ENCODE peak calls at places on chromosomes 5 and 9, in nine cellular contexts. One of them, this sample, is unnamed.

GRCh38 chr9:101388507-101388993 is 3.7 kb upstream of the BAAT start:
- DNase-seq in tibial nerve: no peak
- DNase-seq in omental fat pad: no peak
- DNase-seq in cardiac muscle cell: no peak
- DNase-seq in A549: no peak
- DNase-seq in PC-3: peak
- DNase-seq in lung: no peak
- DNase-seq in gastrocnemius medialis: no peak
- DNase-seq in mesothelial cell of epicardium: no peak
- DNase-seq in this sample: no peak

GRCh38 chr9:78001946-78002731 is 29.5 kb downstream of the GNAQ start:
- DNase-seq in tibial nerve: no peak
- DNase-seq in omental fat pad: no peak
- DNase-seq in cardiac muscle cell: no peak
- DNase-seq in A549: no peak
- DNase-seq in PC-3: no peak
- DNase-seq in lung: no peak
- DNase-seq in gastrocnemius medialis: no peak
- DNase-seq in mesothelial cell of epicardium: no peak
- DNase-seq in this sample: no peak

GRCh38 chr5:95759005-95759404 is 27.9 kb downstream of the RHOBTB3 start:
- DNase-seq in tibial nerve: no peak
- DNase-seq in omental fat pad: no peak
- DNase-seq in cardiac muscle cell: no peak
- DNase-seq in A549: no peak
- DNase-seq in PC-3: no peak
- DNase-seq in lung: no peak
- DNase-seq in gastrocnemius medialis: no peak
- DNase-seq in mesothelial cell of epicardium: no peak
- DNase-seq in this sample: no peak

GRCh38 chr5:97629281-97629680 is 446.2 kb upstream of the RIOK2 start:
- DNase-seq in tibial nerve: peak
- DNase-seq in omental fat pad: no peak
- DNase-seq in cardiac muscle cell: no peak
- DNase-seq in A549: no peak
- DNase-seq in PC-3: no peak
- DNase-seq in lung: peak
- DNase-seq in gastrocnemius medialis: no peak
- DNase-seq in mesothelial cell of epicardium: no peak
- DNase-seq in this sample: no peak

GRCh38 chr5:132971483-132972435 is 8.3 kb upstream of the AFF4 start:
- DNase-seq in tibial nerve: no peak
- DNase-seq in omental fat pad: no peak
- DNase-seq in cardiac muscle cell: no peak
- DNase-seq in A549: no peak
- DNase-seq in PC-3: no peak
- DNase-seq in lung: no peak
- DNase-seq in gastrocnemius medialis: no peak
- DNase-seq in mesothelial cell of epicardium: no peak
- DNase-seq in this sample: no peak

GRCh38 chr9:133934512-133935221 is 57.5 kb downstream of the VAV2 start:
- DNase-seq in tibial nerve: no peak
- DNase-seq in omental fat pad: no peak
- DNase-seq in cardiac muscle cell: no peak
- DNase-seq in A549: no peak
- DNase-seq in PC-3: no peak
- DNase-seq in lung: no peak
- DNase-seq in gastrocnemius medialis: no peak
- DNase-seq in mesothelial cell of epicardium: no peak
- DNase-seq in this sample: no peak

GRCh38 chr9:71861618-71862017 is 49.4 kb downstream of the ABHD17B start:
- DNase-seq in tibial nerve: no peak
- DNase-seq in omental fat pad: no peak
- DNase-seq in cardiac muscle cell: no peak
- DNase-seq in A549: no peak
- DNase-seq in PC-3: no peak
- DNase-seq in lung: no peak
- DNase-seq in gastrocnemius medialis: no peak
- DNase-seq in mesothelial cell of epicardium: no peak
- DNase-seq in this sample: no peak

GRCh38 chr5:93596676-93597441 is 13.8 kb downstream of the NR2F1 start:
- DNase-seq in tibial nerve: no peak
- DNase-seq in omental fat pad: no peak
- DNase-seq in cardiac muscle cell: no peak
- DNase-seq in A549: no peak
- DNase-seq in PC-3: peak
- DNase-seq in lung: no peak
- DNase-seq in gastrocnemius medialis: no peak
- DNase-seq in mesothelial cell of epicardium: peak
- DNase-seq in this sample: no peak

GRCh38 chr5:87103616-87104287 is 163.9 kb upstream of the RASA1 start:
- DNase-seq in tibial nerve: no peak
- DNase-seq in omental fat pad: no peak
- DNase-seq in cardiac muscle cell: no peak
- DNase-seq in A549: no peak
- DNase-seq in PC-3: no peak
- DNase-seq in lung: no peak
- DNase-seq in gastrocnemius medialis: no peak
- DNase-seq in mesothelial cell of epicardium: no peak
- DNase-seq in this sample: no peak

GRCh38 chr9:6564868-6565267 is 80.7 kb downstream of the GLDC start:
- DNase-seq in tibial nerve: no peak
- DNase-seq in omental fat pad: no peak
- DNase-seq in cardiac muscle cell: no peak
- DNase-seq in A549: no peak
- DNase-seq in PC-3: no peak
- DNase-seq in lung: no peak
- DNase-seq in gastrocnemius medialis: no peak
- DNase-seq in mesothelial cell of epicardium: no peak
- DNase-seq in this sample: no peak

GRCh38 chr5:172573115-172573882 is 67.8 kb upstream of the NEURL1B start:
- DNase-seq in tibial nerve: no peak
- DNase-seq in omental fat pad: no peak
- DNase-seq in cardiac muscle cell: no peak
- DNase-seq in A549: no peak
- DNase-seq in PC-3: no peak
- DNase-seq in lung: no peak
- DNase-seq in gastrocnemius medialis: no peak
- DNase-seq in mesothelial cell of epicardium: no peak
- DNase-seq in this sample: no peak

GRCh38 chr5:77946381-77947050 is 170.4 kb upstream of the TBCA start:
- DNase-seq in tibial nerve: no peak
- DNase-seq in omental fat pad: no peak
- DNase-seq in cardiac muscle cell: no peak
- DNase-seq in A549: no peak
- DNase-seq in PC-3: no peak
- DNase-seq in lung: no peak
- DNase-seq in gastrocnemius medialis: no peak
- DNase-seq in mesothelial cell of epicardium: no peak
- DNase-seq in this sample: no peak

GRCh38 chr5:143384865-143385657 is 18.4 kb downstream of the NR3C1 start:
- DNase-seq in tibial nerve: no peak
- DNase-seq in omental fat pad: no peak
- DNase-seq in cardiac muscle cell: no peak
- DNase-seq in A549: no peak
- DNase-seq in PC-3: no peak
- DNase-seq in lung: no peak
- DNase-seq in gastrocnemius medialis: no peak
- DNase-seq in mesothelial cell of epicardium: no peak
- DNase-seq in this sample: no peak

GRCh38 chr9:103574056-103574455 is 520.1 kb upstream of the SMC2 start:
- DNase-seq in tibial nerve: no peak
- DNase-seq in omental fat pad: no peak
- DNase-seq in cardiac muscle cell: no peak
- DNase-seq in A549: no peak
- DNase-seq in PC-3: no peak
- DNase-seq in lung: no peak
- DNase-seq in gastrocnemius medialis: no peak
- DNase-seq in mesothelial cell of epicardium: no peak
- DNase-seq in this sample: no peak

GRCh38 chr5:157538311-157538710 is 37.3 kb downstream of the ADAM19 start:
- DNase-seq in tibial nerve: no peak
- DNase-seq in omental fat pad: no peak
- DNase-seq in cardiac muscle cell: no peak
- DNase-seq in A549: no peak
- DNase-seq in PC-3: no peak
- DNase-seq in lung: no peak
- DNase-seq in gastrocnemius medialis: no peak
- DNase-seq in mesothelial cell of epicardium: no peak
- DNase-seq in this sample: no peak

GRCh38 chr5:154267516-154267915 is 77.0 kb downstream of the GALNT10 start:
- DNase-seq in tibial nerve: no peak
- DNase-seq in omental fat pad: no peak
- DNase-seq in cardiac muscle cell: no peak
- DNase-seq in A549: no peak
- DNase-seq in PC-3: no peak
- DNase-seq in lung: no peak
- DNase-seq in gastrocnemius medialis: no peak
- DNase-seq in mesothelial cell of epicardium: no peak
- DNase-seq in this sample: no peak

GRCh38 chr9:137299938-137300337 is 2.1 kb downstream of the NRARP start:
- DNase-seq in tibial nerve: no peak
- DNase-seq in omental fat pad: no peak
- DNase-seq in cardiac muscle cell: peak
- DNase-seq in A549: no peak
- DNase-seq in PC-3: no peak
- DNase-seq in lung: no peak
- DNase-seq in gastrocnemius medialis: no peak
- DNase-seq in mesothelial cell of epicardium: no peak
- DNase-seq in this sample: no peak

GRCh38 chr9:137303031-137303892 is 1.2 kb upstream of the NRARP start:
- DNase-seq in tibial nerve: no peak
- DNase-seq in omental fat pad: no peak
- DNase-seq in cardiac muscle cell: no peak
- DNase-seq in A549: no peak
- DNase-seq in PC-3: no peak
- DNase-seq in lung: no peak
- DNase-seq in gastrocnemius medialis: no peak
- DNase-seq in mesothelial cell of epicardium: no peak
- DNase-seq in this sample: no peak

GRCh38 chr9:137302176-137303030 is at the start of gene NRARP:
- DNase-seq in tibial nerve: peak
- DNase-seq in omental fat pad: peak
- DNase-seq in cardiac muscle cell: peak
- DNase-seq in A549: peak
- DNase-seq in PC-3: peak
- DNase-seq in lung: peak
- DNase-seq in gastrocnemius medialis: peak
- DNase-seq in mesothelial cell of epicardium: peak
- DNase-seq in this sample: peak

GRCh38 chr9:137300607-137301085 is 1.4 kb downstream of the NRARP start:
- DNase-seq in tibial nerve: no peak
- DNase-seq in omental fat pad: no peak
- DNase-seq in cardiac muscle cell: peak
- DNase-seq in A549: no peak
- DNase-seq in PC-3: no peak
- DNase-seq in lung: no peak
- DNase-seq in gastrocnemius medialis: no peak
- DNase-seq in mesothelial cell of epicardium: no peak
- DNase-seq in this sample: no peak

GRCh38 chr9:137301086-137301947 is 754 bp downstream of the NRARP start:
- DNase-seq in tibial nerve: no peak
- DNase-seq in omental fat pad: no peak
- DNase-seq in cardiac muscle cell: peak
- DNase-seq in A549: no peak
- DNase-seq in PC-3: peak
- DNase-seq in lung: no peak
- DNase-seq in gastrocnemius medialis: no peak
- DNase-seq in mesothelial cell of epicardium: peak
- DNase-seq in this sample: no peak
- TF ChIP-seq CTCF in tibial nerve: peak
- TF ChIP-seq CTCF in omental fat pad: no peak
- TF ChIP-seq CTCF in cardiac muscle cell: no peak
- TF ChIP-seq CTCF in A549: peak
- TF ChIP-seq CTCF in PC-3: no peak
- TF ChIP-seq CTCF in lung: no peak
- TF ChIP-seq CTCF in gastrocnemius medialis: no peak
- TF ChIP-seq CTCF in mesothelial cell of epicardium: no peak
- TF ChIP-seq CTCF in this sample: peak

DNA sequence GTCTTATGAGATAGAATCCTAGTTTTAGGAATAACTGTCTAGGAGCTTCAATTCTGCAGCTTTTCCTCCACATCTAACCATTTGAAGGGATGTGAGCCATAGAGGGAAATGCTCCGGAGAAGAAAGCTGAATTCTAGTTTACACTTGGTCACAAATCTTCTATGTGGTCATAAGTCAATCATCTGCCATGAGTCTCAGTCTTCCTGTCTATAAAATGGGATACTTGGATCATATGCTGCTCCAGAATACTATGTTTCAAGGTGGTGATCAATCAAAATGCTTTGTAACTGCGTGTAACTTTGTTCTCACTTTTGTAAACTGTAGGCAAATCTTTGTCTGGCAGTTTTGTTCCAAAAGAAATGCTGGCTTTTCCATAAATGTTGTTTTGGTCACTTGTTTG is 152.0 kb upstream of the SV2C start:
- DNase-seq in tibial nerve: no peak
- DNase-seq in omental fat pad: no peak
- DNase-seq in cardiac muscle cell: no peak
- DNase-seq in A549: no peak
- DNase-seq in PC-3: no peak
- DNase-seq in lung: no peak
- DNase-seq in gastrocnemius medialis: no peak
- DNase-seq in mesothelial cell of epicardium: no peak
- DNase-seq in this sample: no peak
- TF ChIP-seq CTCF in tibial nerve: no peak
- TF ChIP-seq CTCF in omental fat pad: no peak
- TF ChIP-seq CTCF in cardiac muscle cell: no peak
- TF ChIP-seq CTCF in A549: no peak
- TF ChIP-seq CTCF in PC-3: no peak
- TF ChIP-seq CTCF in lung: no peak
- TF ChIP-seq CTCF in gastrocnemius medialis: no peak
- TF ChIP-seq CTCF in mesothelial cell of epicardium: no peak
- TF ChIP-seq CTCF in this sample: no peak

GRCh38 chr9:137077758-137078693 is 709 bp downstream of the UAP1L1 start:
- DNase-seq in tibial nerve: no peak
- DNase-seq in omental fat pad: no peak
- DNase-seq in cardiac muscle cell: no peak
- DNase-seq in A549: no peak
- DNase-seq in PC-3: no peak
- DNase-seq in lung: peak
- DNase-seq in gastrocnemius medialis: no peak
- DNase-seq in mesothelial cell of epicardium: no peak
- DNase-seq in this sample: peak
- TF ChIP-seq CTCF in tibial nerve: no peak
- TF ChIP-seq CTCF in omental fat pad: no peak
- TF ChIP-seq CTCF in cardiac muscle cell: no peak
- TF ChIP-seq CTCF in A549: no peak
- TF ChIP-seq CTCF in PC-3: no peak
- TF ChIP-seq CTCF in lung: no peak
- TF ChIP-seq CTCF in gastrocnemius medialis: no peak
- TF ChIP-seq CTCF in mesothelial cell of epicardium: no peak
- TF ChIP-seq CTCF in this sample: no peak

DNA sequence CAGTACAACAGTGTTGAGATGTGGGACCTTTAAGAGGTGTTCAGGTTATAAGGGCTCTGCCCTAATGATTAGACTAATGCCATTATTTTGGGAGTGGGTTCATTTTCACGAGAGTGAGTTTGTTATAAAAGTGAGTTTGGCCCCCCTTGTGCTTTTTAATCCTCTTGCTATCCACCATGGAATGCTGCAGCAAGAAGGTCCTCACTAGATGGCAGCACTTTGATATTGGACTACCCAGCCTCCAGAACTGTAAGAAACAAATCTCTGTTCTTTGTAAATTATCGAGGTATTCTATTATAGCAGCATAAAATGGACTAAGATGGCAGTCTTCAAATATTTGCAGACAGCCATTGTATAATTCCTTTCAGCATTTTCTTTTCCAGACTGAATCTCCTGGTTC is 212.4 kb downstream of the LRRC70 start:
- DNase-seq in tibial nerve: no peak
- DNase-seq in omental fat pad: no peak
- DNase-seq in cardiac muscle cell: peak
- DNase-seq in A549: no peak
- DNase-seq in PC-3: no peak
- DNase-seq in lung: no peak
- DNase-seq in gastrocnemius medialis: no peak
- DNase-seq in mesothelial cell of epicardium: no peak
- DNase-seq in this sample: no peak
- TF ChIP-seq CTCF in tibial nerve: no peak
- TF ChIP-seq CTCF in omental fat pad: no peak
- TF ChIP-seq CTCF in cardiac muscle cell: peak
- TF ChIP-seq CTCF in A549: peak
- TF ChIP-seq CTCF in PC-3: peak
- TF ChIP-seq CTCF in lung: no peak
- TF ChIP-seq CTCF in gastrocnemius medialis: no peak
- TF ChIP-seq CTCF in mesothelial cell of epicardium: no peak
- TF ChIP-seq CTCF in this sample: no peak